ENCODE peak calls at places on chromosome 4, in nine cellular contexts. Q is Calu3, J is neural crest cell, N is GM12865, Y is HFF-Myc, V is testis, A is tibial artery, D is AG10803, F is H9. I is an unnamed sample.
A peak's percentile ranks its signal among the peaks of the same experiment; 100 is the strongest.

GRCh38 chr4:84279678-84280077 is 219.4 kb downstream of the NKX6-1 start:
- DNase-seq in Q (no peak), J (no peak), N (no peak), Y (no peak), V (no peak), A (no peak), D (peak; percentile 8), F (no peak), I (no peak)

GRCh38 chr4:170089743-170090666 is at the start of gene AADAT:
- DNase-seq in Q (peak; percentile 86), J (peak; percentile 87), N (peak; percentile 3), Y (peak; percentile 33), V (peak; percentile 86), A (peak; percentile 85), D (peak; percentile 74), F (peak; percentile 87), I (peak; percentile 82)

GRCh38 chr4:10164877-10165283 is 48.3 kb upstream of the WDR1 start:
- DNase-seq in Q (peak; percentile 24), J (peak; percentile 56), N (peak; percentile 16), Y (no peak), V (peak; percentile 50), A (peak; percentile 66), D (peak; percentile 55), F (peak; percentile 47), I (peak; percentile 66)

GRCh38 chr4:182589100-182589499 is 328.1 kb downstream of the DCTD start:
- DNase-seq in Q (no peak), J (no peak), N (no peak), Y (no peak), V (no peak), A (no peak), D (no peak), F (no peak), I (no peak)

GRCh38 chr4:96175871-96176270 is 336.0 kb downstream of the PDHA2 start:
- DNase-seq in Q (no peak), J (no peak), N (no peak), Y (no peak), V (no peak), A (no peak), D (no peak), F (no peak), I (no peak)

GRCh38 chr4:13670456-13671150 is 43.1 kb upstream of the BOD1L1 start:
- DNase-seq in Q (no peak), J (no peak), N (no peak), Y (no peak), V (no peak), A (no peak), D (no peak), F (no peak), I (no peak)

GRCh38 chr4:175469519-175469918 is 342.5 kb downstream of the GPM6A start:
- DNase-seq in Q (no peak), J (no peak), N (no peak), Y (no peak), V (no peak), A (no peak), D (peak; percentile 18), F (no peak), I (no peak)

GRCh38 chr4:159444668-159445067 is 341.8 kb downstream of the RAPGEF2 start:
- DNase-seq in Q (no peak), J (no peak), N (no peak), Y (no peak), V (no peak), A (no peak), D (peak; percentile 47), F (no peak), I (no peak)

GRCh38 chr4:140937866-140938265 is 181.7 kb upstream of the TBC1D9 start:
- DNase-seq in Q (no peak), J (no peak), N (no peak), Y (peak; percentile 77), V (no peak), A (no peak), D (peak; percentile 90), F (no peak), I (no peak)

GRCh38 chr4:53702334-53703266 is 111.3 kb upstream of the LNX1 start:
- DNase-seq in Q (peak; percentile 39), J (peak; percentile 57), N (peak; percentile 93), Y (peak; percentile 72), V (peak; percentile 85), A (peak; percentile 87), D (peak; percentile 82), F (peak; percentile 49), I (no peak)

GRCh38 chr4:186669159-186669720 is 54.4 kb downstream of the FAT1 start:
- DNase-seq in Q (no peak), J (no peak), N (no peak), Y (peak; percentile 52), V (no peak), A (peak; percentile 87), D (peak; percentile 89), F (peak; percentile 63), I (no peak)

GRCh38 chr4:105710678-105711077 is 2.1 kb downstream of the GSTCD start:
- DNase-seq in Q (no peak), J (no peak), N (no peak), Y (no peak), V (no peak), A (no peak), D (no peak), F (no peak), I (no peak)

GRCh38 chr4:55707507-55707906 is 71.4 kb upstream of the NMU start:
- DNase-seq in Q (no peak), J (no peak), N (no peak), Y (no peak), V (no peak), A (no peak), D (no peak), F (no peak), I (no peak)

GRCh38 chr4:184994623-184995010 is 23.7 kb upstream of the HELT start:
- DNase-seq in Q (no peak), J (no peak), N (no peak), Y (no peak), V (no peak), A (no peak), D (no peak), F (no peak), I (no peak)

GRCh38 chr4:171983935-171984805 is 171.0 kb downstream of the GALNTL6 start:
- DNase-seq in Q (no peak), J (no peak), N (no peak), Y (no peak), V (no peak), A (no peak), D (no peak), F (no peak), I (no peak)

GRCh38 chr4:46886711-46887110 is 22.3 kb downstream of the COX7B2 start:
- DNase-seq in Q (no peak), J (no peak), N (peak; percentile 5), Y (no peak), V (no peak), A (no peak), D (no peak), F (no peak), I (no peak)

GRCh38 chr4:57303012-57303751 is 193.0 kb upstream of the IGFBP7 start:
- DNase-seq in Q (no peak), J (no peak), N (no peak), Y (no peak), V (peak; percentile 49), A (no peak), D (no peak), F (no peak), I (no peak)
- TF ChIP-seq CTCF in Q (no peak), J (no peak), N (no peak), Y (no peak), V (no peak), A (no peak), D (no peak), F (peak; percentile 33), I (no peak)

GRCh38 chr4:109218288-109218687 is 84.2 kb downstream of the COL25A1 start:
- DNase-seq in Q (no peak), J (no peak), N (no peak), Y (no peak), V (no peak), A (no peak), D (no peak), F (no peak), I (no peak)
- TF ChIP-seq CTCF in Q (no peak), J (no peak), N (no peak), Y (no peak), V (no peak), A (no peak), D (no peak), F (no peak), I (no peak)

GRCh38 chr4:48557478-48557877 is 67.4 kb downstream of the ZAR1 start:
- DNase-seq in Q (no peak), J (no peak), N (peak; percentile 20), Y (no peak), V (no peak), A (no peak), D (no peak), F (peak; percentile 32), I (no peak)
- TF ChIP-seq CTCF in Q (no peak), J (peak; percentile 48), N (peak; percentile 16), Y (peak; percentile 33), V (no peak), A (no peak), D (peak; percentile 11), F (peak; percentile 65), I (peak; percentile 23)

GRCh38 chr4:33306131-33306530 is 2586.0 kb downstream of the PCDH7 start:
- DNase-seq in Q (no peak), J (no peak), N (no peak), Y (no peak), V (no peak), A (no peak), D (no peak), F (no peak), I (no peak)
- TF ChIP-seq CTCF in Q (no peak), J (no peak), N (no peak), Y (no peak), V (no peak), A (no peak), D (no peak), F (no peak), I (no peak)

GRCh38 chr4:67581913-67582312 is 23.4 kb downstream of the STAP1 start:
- DNase-seq in Q (no peak), J (no peak), N (no peak), Y (no peak), V (no peak), A (no peak), D (no peak), F (no peak), I (no peak)

GRCh38 chr4:67581208-67581857 is 22.8 kb downstream of the STAP1 start:
- DNase-seq in Q (no peak), J (no peak), N (peak; percentile 56), Y (no peak), V (no peak), A (no peak), D (no peak), F (no peak), I (no peak)

GRCh38 chr4:67584496-67584895 is 26.0 kb downstream of the STAP1 start:
- DNase-seq in Q (no peak), J (no peak), N (no peak), Y (no peak), V (no peak), A (no peak), D (no peak), F (no peak), I (no peak)

DNA sequence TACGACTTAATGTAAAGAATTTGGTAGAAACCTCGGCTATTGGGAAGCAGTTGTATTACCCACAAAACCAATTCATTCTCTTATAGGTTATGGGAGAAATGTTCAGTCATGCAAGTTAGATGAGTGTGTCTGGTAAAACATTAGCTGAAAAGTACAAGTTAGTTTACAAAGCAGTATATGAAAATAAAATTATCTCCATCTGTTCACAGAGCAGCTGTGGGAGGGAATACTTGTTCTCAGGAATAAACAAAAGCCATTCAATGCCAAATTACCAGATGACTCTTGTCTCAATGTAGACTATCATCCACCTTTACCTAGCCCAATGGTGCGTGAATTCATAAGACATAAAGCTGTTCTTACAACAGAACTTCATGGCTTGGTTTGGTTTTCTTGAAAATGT is 28.6 kb downstream of the STAP1 start:
- DNase-seq in Q (no peak), J (no peak), N (no peak), Y (no peak), V (no peak), A (no peak), D (no peak), F (no peak), I (no peak)
- TF ChIP-seq CTCF in Q (no peak), J (no peak), N (no peak), Y (no peak), V (no peak), A (no peak), D (no peak), F (no peak), I (no peak)

I was measured in endothelial cell.